ENCODE peak calls at places on chromosome 19, in ten cellular contexts. R is germinal center; W is HEK293T; L is AML-193; C is fibroblast of pulmonary artery; A is GM13976; B is NCI-H1417; P is activated naive CD4-positive, alpha-beta T cell treated with anti-CD3 and anti-CD28 coated beads, Interleukin-2, amount 10 ng/mL, durations not matched to agents 7 days and 5 days; X is stimulated activated CD4-positive, alpha-beta T cell treated with anti-CD3 and anti-CD28 coated beads, Interleukin-15, amount 100 ng/mL, for 48 hours; V is CD4-positive, CD25-positive, alpha-beta regulatory T cell. D is an unnamed sample.

GRCh38 chr19:7895565-7895964 is 7.3 kb downstream of the LRRC8E start:
- DNase-seq in W (no peak), A (no peak), L (no peak), P (no peak), B (no peak), V (no peak), X (no peak), R (no peak), C (no peak), D (no peak)

GRCh38 chr19:45357445-45357783 is 13.0 kb downstream of the ERCC2 start:
- DNase-seq in P (no peak), A (no peak), X (no peak), B (no peak), R (no peak), V (no peak), L (no peak), C (no peak), W (no peak), D (no peak)

GRCh38 chr19:49746206-49746958 is 16.7 kb downstream of the TSKS start:
- DNase-seq in P (peak), L (no peak), R (peak), W (peak), C (peak), A (no peak), V (peak), X (peak), B (no peak), D (peak)

GRCh38 chr19:3062165-3063105 is at the start of gene TLE5:
- DNase-seq in R (peak), B (peak), V (peak), X (peak), C (peak), L (no peak), A (peak), P (peak), W (peak), D (peak)

GRCh38 chr19:1284979-1285736 is 515 bp upstream of the EFNA2 start:
- DNase-seq in P (no peak), C (no peak), R (no peak), B (no peak), V (no peak), W (no peak), L (no peak), A (no peak), X (no peak), D (no peak)

GRCh38 chr19:30092721-30093569 is 150.9 kb downstream of the URI1 start:
- DNase-seq in C (no peak), W (no peak), V (no peak), P (no peak), A (no peak), L (no peak), R (no peak), X (no peak), B (no peak), D (no peak)

GRCh38 chr19:44544031-44544430 is 14.6 kb upstream of the CEACAM20 start:
- DNase-seq in V (no peak), B (no peak), L (no peak), C (no peak), R (no peak), P (no peak), X (no peak), W (no peak), A (no peak), D (no peak)

GRCh38 chr19:7743425-7743841 is 3.9 kb downstream of the CD209 start:
- DNase-seq in P (no peak), V (no peak), R (no peak), X (peak), B (no peak), W (no peak), L (no peak), C (no peak), A (peak), D (no peak)

GRCh38 chr19:55442372-55443044 is 592 bp downstream of the SHISA7 start:
- DNase-seq in B (peak), V (no peak), W (no peak), A (no peak), C (no peak), X (no peak), P (no peak), R (no peak), L (no peak), D (no peak)

GRCh38 chr19:45396389-45397260 is 8.2 kb downstream of the PPP1R13L start:
- DNase-seq in P (no peak), A (no peak), L (no peak), B (no peak), R (no peak), C (no peak), W (no peak), X (no peak), V (no peak), D (no peak)

GRCh38 chr19:33947565-33947964 is 150.9 kb downstream of the KCTD15 start:
- DNase-seq in A (no peak), P (no peak), W (no peak), C (peak), X (no peak), B (no peak), V (no peak), R (no peak), L (peak), D (no peak)

GRCh38 chr19:35389192-35389861 is 18.5 kb downstream of the GPR42 start:
- DNase-seq in V (no peak), A (no peak), C (no peak), X (no peak), B (no peak), L (no peak), P (no peak), R (no peak), W (no peak), D (no peak)

GRCh38 chr19:28977826-28978225 is 235.1 kb downstream of the UQCRFS1 start:
- DNase-seq in R (no peak), X (no peak), W (no peak), C (no peak), P (no peak), L (no peak), A (no peak), B (no peak), V (no peak), D (no peak)

GRCh38 chr19:50204081-50204428 is 633 bp downstream of the MYH14 start:
- DNase-seq in C (no peak), B (no peak), R (no peak), P (no peak), L (no peak), V (no peak), A (no peak), W (no peak), X (no peak), D (no peak)

GRCh38 chr19:13087295-13087694 is 15.4 kb downstream of the LYL1 start:
- DNase-seq in W (no peak), B (no peak), A (no peak), X (no peak), C (no peak), P (no peak), R (no peak), L (no peak), V (no peak), D (no peak)

GRCh38 chr19:41821003-41821735 is 23.3 kb downstream of the LYPD4 start:
- DNase-seq in W (peak), C (peak), V (peak), A (peak), R (peak), P (peak), L (peak), X (peak), B (peak), D (peak)

GRCh38 chr19:40571831-40572495 is 4.7 kb upstream of the SHKBP1 start:
- DNase-seq in X (no peak), P (no peak), A (no peak), W (no peak), V (no peak), R (no peak), C (no peak), L (no peak), B (no peak), D (no peak)

GRCh38 chr19:46951236-46951986 is 68.2 kb upstream of the NPAS1 start:
- DNase-seq in W (no peak), X (no peak), R (peak), V (no peak), B (no peak), A (no peak), P (no peak), C (no peak), L (no peak), D (no peak)

GRCh38 chr19:52734340-52734892 is 428 bp downstream of the ZNF611 start:
- DNase-seq in P (no peak), B (no peak), R (no peak), A (peak), X (no peak), V (no peak), W (peak), L (no peak), C (peak), D (no peak)

GRCh38 chr19:54275951-54276350 is 5.0 kb downstream of the LILRB2 start:
- DNase-seq in W (no peak), A (no peak), R (no peak), V (no peak), P (no peak), L (no peak), B (no peak), X (no peak), C (no peak), D (no peak)

GRCh38 chr19:14383898-14384669 is 2.8 kb downstream of the ADGRE5 start:
- DNase-seq in W (no peak), A (peak), V (no peak), B (no peak), P (peak), X (no peak), L (peak), R (no peak), C (peak), D (peak)

GRCh38 chr19:33505168-33505567 is 16.4 kb downstream of the PEPD start:
- DNase-seq in L (no peak), V (no peak), R (no peak), B (no peak), A (no peak), C (no peak), X (no peak), P (no peak), W (no peak), D (no peak)

GRCh38 chr19:38657633-38658222 is 10.3 kb downstream of the ACTN4 start:
- DNase-seq in X (no peak), P (no peak), C (peak), B (no peak), A (no peak), W (no peak), L (no peak), R (no peak), V (peak), D (no peak)

GRCh38 chr19:798415-799075 is 1.3 kb downstream of the PTBP1 start:
- DNase-seq in P (no peak), R (no peak), V (peak), B (no peak), X (no peak), W (no peak), C (no peak), L (no peak), A (no peak), D (no peak)

GRCh38 chr19:17441241-17442135 is 7.0 kb downstream of the TMEM221 start:
- DNase-seq in A (peak), W (peak), B (no peak), C (peak), P (peak), R (peak), L (peak), X (no peak), V (peak), D (no peak)

GRCh38 chr19:43132696-43133095 is 50.2 kb upstream of the PSG2 start:
- DNase-seq in C (no peak), B (no peak), L (no peak), A (no peak), W (no peak), R (no peak), P (no peak), V (no peak), X (no peak), D (no peak)

GRCh38 chr19:12711187-12711586 is 12.5 kb downstream of the TNPO2 start:
- DNase-seq in R (no peak), V (no peak), X (no peak), W (no peak), P (no peak), A (no peak), B (no peak), C (no peak), L (no peak), D (no peak)